ENCODE peak calls at places on chromosomes 12 and 14, in eight cellular contexts. T is stimulated activated CD8-positive, alpha-beta memory T cell treated with anti-CD3 and anti-CD28 coated beads, Interleukin-12 subunit alpha, Interleukin-12 subunit beta, amount 100 ng/mL, for 4 hours; X is C1 segment of cervical spinal cord; N is DMS79; L is fibroblast of pulmonary artery; S is NCI-H748 treated with DMSO at 0.1 percent for 48 hours; G is GM03348; W is H9. E is an unnamed sample.

GRCh38 chr12:105223358-105223840 is 12.6 kb downstream of the APPL2 start:
- DNase-seq in T (no peak), G (no peak), N (no peak), X (no peak), S (no peak), L (no peak), W (no peak), E (no peak)

GRCh38 chr12:27940245-27940644 is 32.3 kb downstream of the PTHLH start:
- DNase-seq in S (no peak), X (no peak), W (no peak), L (no peak), N (no peak), G (no peak), T (no peak), E (no peak)

GRCh38 chr12:57533108-57533507 is 10.5 kb downstream of the MBD6 start:
- DNase-seq in S (no peak), N (no peak), X (no peak), G (no peak), L (no peak), T (no peak), W (no peak), E (peak; percentile 8)

GRCh38 chr12:113980537-113981337 is 14.6 kb upstream of the RBM19 start:
- DNase-seq in L (peak; percentile 84), S (peak; percentile 75), G (peak; percentile 77), N (peak; percentile 50), T (no peak), W (peak; percentile 72), X (peak; percentile 39), E (no peak)

GRCh38 chr14:77822307-77822706 is 22.4 kb downstream of the ADCK1 start:
- DNase-seq in S (no peak), W (no peak), L (no peak), G (no peak), X (no peak), T (no peak), N (peak; percentile 92), E (no peak)

GRCh38 chr14:94112513-94113060 is 2.1 kb downstream of the IFI27 start:
- DNase-seq in T (no peak), S (no peak), G (no peak), N (no peak), W (peak; percentile 8), X (no peak), L (no peak), E (no peak)

GRCh38 chr14:66650491-66650911 is 142.6 kb downstream of the GPHN start:
- DNase-seq in N (no peak), S (no peak), G (no peak), T (no peak), W (no peak), X (no peak), L (peak; percentile 72), E (no peak)

GRCh38 chr12:111842556-111843396 is 748 bp downstream of the MAPKAPK5 start:
- DNase-seq in N (no peak), S (peak; percentile 15), L (no peak), T (no peak), G (peak; percentile 23), W (no peak), X (no peak), E (no peak)

GRCh38 chr14:89748004-89748403 is 206.5 kb downstream of the EFCAB11 start:
- DNase-seq in S (no peak), N (no peak), G (peak; percentile 16), L (no peak), W (no peak), X (no peak), T (no peak), E (no peak)

GRCh38 chr12:116346751-116347150 is 69.3 kb upstream of the MED13L start:
- DNase-seq in T (no peak), S (no peak), W (no peak), N (no peak), L (peak; percentile 91), X (no peak), G (peak; percentile 88), E (no peak)

GRCh38 chr12:132075026-132075713 is 68.9 kb downstream of the DDX51 start:
- DNase-seq in G (no peak), X (no peak), T (no peak), S (no peak), W (no peak), L (no peak), N (no peak), E (no peak)

GRCh38 chr14:64232095-64232830 is 61.9 kb downstream of the ESR2 start:
- DNase-seq in N (no peak), T (no peak), X (no peak), W (no peak), L (peak; percentile 95), S (no peak), G (peak; percentile 48), E (no peak)

GRCh38 chr14:69056389-69056788 is 77.3 kb upstream of the ACTN1 start:
- DNase-seq in S (no peak), T (no peak), N (no peak), G (no peak), W (peak; percentile 79), X (no peak), L (no peak), E (peak; percentile 27)

GRCh38 chr12:82047480-82047879 is 288.3 kb upstream of the PPFIA2 start:
- DNase-seq in L (no peak), X (no peak), G (no peak), W (no peak), S (no peak), N (no peak), T (no peak), E (no peak)

GRCh38 chr14:22485178-22485577 is 103.8 kb downstream of the DAD1 start:
- DNase-seq in G (peak; percentile 46), L (no peak), N (no peak), X (no peak), T (no peak), S (no peak), W (no peak), E (no peak)

GRCh38 chr14:53054457-53054856 is 98.7 kb downstream of the DDHD1 start:
- DNase-seq in W (no peak), L (peak; percentile 44), T (no peak), N (no peak), G (peak; percentile 64), X (no peak), S (no peak), E (no peak)

GRCh38 chr14:104859900-104860299 is 5.2 kb upstream of the CEP170B start:
- DNase-seq in T (no peak), N (no peak), W (no peak), X (no peak), L (no peak), S (no peak), G (no peak), E (no peak)

GRCh38 chr14:90647469-90647868 is 168.8 kb downstream of the TTC7B start:
- DNase-seq in X (no peak), G (no peak), L (no peak), T (no peak), N (no peak), S (no peak), W (no peak), E (no peak)

GRCh38 chr14:60485600-60486251 is at the start of gene C14orf39:
- DNase-seq in T (no peak), W (peak; percentile 71), G (peak; percentile 23), X (no peak), N (no peak), S (no peak), L (peak; percentile 27), E (no peak)

GRCh38 chr12:3987571-3987970 is 114.4 kb upstream of the PARP11 start:
- DNase-seq in W (no peak), X (no peak), G (no peak), N (no peak), S (no peak), T (no peak), L (no peak), E (no peak)

GRCh38 chr12:82838123-82838522 is 151.4 kb downstream of the TMTC2 start:
- DNase-seq in N (no peak), S (no peak), X (peak; percentile 54), W (no peak), G (no peak), L (no peak), T (no peak), E (no peak)

GRCh38 chr12:112988224-112988623 is 9.9 kb downstream of the OAS2 start:
- DNase-seq in X (no peak), S (no peak), T (no peak), N (no peak), L (no peak), G (no peak), W (no peak), E (no peak)

E was measured in caudate nucleus.